ENCODE peak calls at places on chromosomes 3 and 15, in five cellular contexts. D, V, S, A and Q are unnamed samples.
A peak's percentile ranks its signal among the peaks of the same experiment; 100 is the strongest.

GRCh38 chr3:192831111-192831644 is 86.5 kb downstream of the MB21D2 start:
- DNase-seq in D (peak; percentile 60), V (no peak), S (no peak), A (peak; percentile 98), Q (no peak)

GRCh38 chr15:65653341-65653740 is 31.6 kb downstream of the SLC24A1 start:
- DNase-seq in D (peak; percentile 50), V (peak; percentile 29), S (no peak), A (peak; percentile 38), Q (no peak)

GRCh38 chr3:111047812-111048435 is 23.7 kb upstream of the NECTIN3 start:
- DNase-seq in D (no peak), V (no peak), S (no peak), A (no peak), Q (no peak)

GRCh38 chr3:123286308-123287023 is 84.7 kb downstream of the SEC22A start:
- DNase-seq in D (peak; percentile 37), V (peak; percentile 52), S (peak; percentile 75), A (peak; percentile 56), Q (peak; percentile 53)

GRCh38 chr3:190384241-190384863 is 3.6 kb upstream of the CLDN16 start:
- DNase-seq in D (peak; percentile 90), V (peak; percentile 45), S (no peak), A (peak; percentile 61), Q (peak; percentile 37)

GRCh38 chr3:73563896-73564582 is 60.7 kb downstream of the PDZRN3 start:
- DNase-seq in D (peak; percentile 34), V (no peak), S (no peak), A (peak; percentile 73), Q (no peak)

GRCh38 chr15:98787936-98788757 is 139.8 kb downstream of the IGF1R start:
- DNase-seq in D (no peak), V (no peak), S (no peak), A (no peak), Q (no peak)

GRCh38 chr3:146072824-146073223 is 88.2 kb downstream of the PLOD2 start:
- DNase-seq in D (no peak), V (no peak), S (no peak), A (peak; percentile 46), Q (no peak)

GRCh38 chr15:41022487-41023090 is 69.3 kb downstream of the CHAC1 start:
- DNase-seq in D (peak; percentile 16), V (peak; percentile 80), S (peak; percentile 49), A (peak; percentile 45), Q (peak; percentile 55)

GRCh38 chr15:60526127-60526616 is 47.2 kb upstream of the ICE2 start:
- DNase-seq in D (no peak), V (no peak), S (no peak), A (no peak), Q (no peak)

GRCh38 chr3:101120039-101120438 is 126.8 kb upstream of the ABI3BP start:
- DNase-seq in D (no peak), V (no peak), S (no peak), A (no peak), Q (no peak)

GRCh38 chr3:186360779-186361178 is 1.3 kb downstream of the DGKG start:
- DNase-seq in D (no peak), V (no peak), S (no peak), A (no peak), Q (no peak)

GRCh38 chr15:60344987-60345386 is 52.8 kb downstream of the ANXA2 start:
- DNase-seq in D (no peak), V (no peak), S (no peak), A (no peak), Q (no peak)

GRCh38 chr3:49454457-49454856 is 15.6 kb upstream of the DAG1 start:
- DNase-seq in D (peak; percentile 47), V (no peak), S (no peak), A (no peak), Q (peak; percentile 53)

GRCh38 chr15:37774961-37775360 is 159.5 kb upstream of the TMCO5A start:
- DNase-seq in D (no peak), V (no peak), S (no peak), A (no peak), Q (no peak)

GRCh38 chr3:128081846-128082245 is 29.6 kb downstream of the SEC61A1 start:
- DNase-seq in D (peak; percentile 61), V (no peak), S (no peak), A (peak; percentile 51), Q (no peak)

GRCh38 chr15:62994975-62995730 is 47.4 kb upstream of the TPM1 start:
- DNase-seq in D (peak; percentile 41), V (no peak), S (no peak), A (peak; percentile 70), Q (no peak)

GRCh38 chr3:131995936-131996335 is 38.9 kb downstream of the CPNE4 start:
- DNase-seq in D (no peak), V (no peak), S (no peak), A (peak; percentile 35), Q (no peak)

GRCh38 chr15:64134322-64134829 is 17.2 kb upstream of the SNX22 start:
- DNase-seq in D (no peak), V (no peak), S (no peak), A (peak; percentile 53), Q (no peak)

GRCh38 chr3:58683001-58683845 is 16.6 kb upstream of the FAM3D start:
- DNase-seq in D (peak; percentile 42), V (no peak), S (no peak), A (peak; percentile 90), Q (no peak)

GRCh38 chr3:197023998-197024651 is 5.5 kb downstream of the MELTF start:
- DNase-seq in D (no peak), V (no peak), S (no peak), A (no peak), Q (no peak)

GRCh38 chr15:70514236-70514635 is 249.1 kb downstream of the UACA start:
- DNase-seq in D (no peak), V (no peak), S (no peak), A (no peak), Q (no peak)

GRCh38 chr3:58417075-58417474 is 16.6 kb downstream of the PDHB start:
- DNase-seq in D (no peak), V (no peak), S (no peak), A (no peak), Q (no peak)

GRCh38 chr3:96201463-96201862 is 612.9 kb upstream of the EPHA6 start:
- DNase-seq in D (no peak), V (no peak), S (no peak), A (no peak), Q (no peak)

GRCh38 chr3:135240426-135240825 is 445.4 kb downstream of the EPHB1 start:
- DNase-seq in D (no peak), V (no peak), S (peak; percentile 30), A (no peak), Q (no peak)

GRCh38 chr3:186985713-186986364 is 55.5 kb downstream of the ST6GAL1 start:
- DNase-seq in D (no peak), V (no peak), S (no peak), A (no peak), Q (peak; percentile 75)

GRCh38 chr3:190325923-190326322 is 3.7 kb upstream of the CLDN1 start:
- DNase-seq in D (peak; percentile 74), V (no peak), S (no peak), A (peak; percentile 70), Q (no peak)

GRCh38 chr3:73868688-73869315 is 244.1 kb upstream of the PDZRN3 start:
- DNase-seq in D (peak; percentile 23), V (peak; percentile 5), S (peak; percentile 6), A (peak; percentile 11), Q (no peak)

GRCh38 chr3:63328386-63328785 is 50.3 kb downstream of the SYNPR start:
- DNase-seq in D (peak; percentile 43), V (no peak), S (no peak), A (peak; percentile 62), Q (no peak)

GRCh38 chr3:63331520-63331919 is 53.4 kb downstream of the SYNPR start:
- DNase-seq in D (no peak), V (no peak), S (no peak), A (no peak), Q (no peak)

GRCh38 chr3:63333815-63334214 is 55.7 kb downstream of the SYNPR start:
- DNase-seq in D (no peak), V (no peak), S (no peak), A (no peak), Q (peak; percentile 7)
- TF ChIP-seq CTCF in D (peak; percentile 18), V (no peak), S (peak; percentile 18), A (no peak), Q (peak; percentile 70)

GRCh38 chr15:51883436-51883835 is 54.0 kb downstream of the TMOD3 start:
- DNase-seq in D (no peak), V (no peak), S (no peak), A (peak; percentile 74), Q (no peak)
- H3K4me2 ChIP-seq in D (no peak overlapping the region), V (no peak overlapping the region), S (no peak overlapping the region), A (peak overlapping the region; percentile 66), Q (no peak overlapping the region)

DNA sequence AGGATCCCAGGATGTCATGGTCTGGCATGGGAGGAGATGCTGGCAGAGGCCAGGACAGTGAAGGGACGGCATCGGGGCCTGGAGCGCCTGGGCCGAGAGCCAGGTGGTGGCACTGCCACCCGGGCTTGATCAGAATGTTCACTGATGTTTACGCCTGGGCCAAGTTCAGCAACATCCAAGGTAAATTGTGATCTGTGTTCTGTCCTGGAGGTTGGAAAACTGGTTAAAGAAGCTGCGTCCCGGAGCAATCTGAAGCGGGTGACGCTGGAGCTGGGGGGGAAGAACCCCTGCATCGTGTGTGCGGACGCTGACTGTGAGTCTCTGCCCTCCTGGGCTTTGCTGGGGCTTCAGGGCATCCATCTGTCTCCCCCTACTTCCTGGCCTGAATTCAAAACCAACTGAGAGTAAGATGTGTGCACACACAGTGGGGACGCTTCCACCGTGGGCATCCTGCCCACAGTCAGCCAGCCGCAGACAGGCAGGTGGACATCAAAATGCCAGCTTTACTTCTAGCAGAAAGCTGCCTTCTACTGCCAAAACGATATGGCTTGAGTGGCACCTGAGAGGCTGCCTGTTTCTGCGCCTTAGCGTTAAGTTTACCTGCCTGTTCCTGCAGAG is 18.4 kb downstream of the ALDH1A3 start:
- DNase-seq in D (no peak), V (no peak), S (no peak), A (no peak), Q (no peak)
- TF ChIP-seq CTCF in D (no peak), V (no peak), S (no peak), A (no peak), Q (no peak)

GRCh38 chr3:48402281-48402732 is 27.6 kb downstream of the PLXNB1 start:
- DNase-seq in D (peak; percentile 96), V (peak; percentile 89), S (peak; percentile 3), A (peak; percentile 94), Q (no peak)
- H3K4me2 ChIP-seq in D (peak overlapping the region; percentile 48), V (no peak overlapping the region), S (no peak overlapping the region), A (peak overlapping the region; percentile 48), Q (no peak overlapping the region)